ENCODE peak calls at places on chromosomes 12 and 14, in four cellular contexts. One of them, this sample, is unnamed.

GRCh38 chr12:122148657-122149056 is 25.4 kb downstream of the IL31 start:
- DNase-seq in cardiac muscle cell: no peak
- DNase-seq in mesenchymal stem cell: no peak
- DNase-seq in CD4-positive, alpha-beta T cell: no peak
- DNase-seq in this sample: no peak

GRCh38 chr14:32201196-32201815 is 539 bp upstream of the RNU6-7 start:
- DNase-seq in mesenchymal stem cell: peak; percentile 74
- DNase-seq in cardiac muscle cell: peak; percentile 95
- DNase-seq in CD4-positive, alpha-beta T cell: peak; percentile 53
- DNase-seq in this sample: no peak

GRCh38 chr12:29889737-29890136 is 106.0 kb upstream of the TMTC1 start:
- DNase-seq in CD4-positive, alpha-beta T cell: no peak
- DNase-seq in mesenchymal stem cell: peak; percentile 13
- DNase-seq in cardiac muscle cell: peak; percentile 64
- DNase-seq in this sample: peak; percentile 2

GRCh38 chr12:81170072-81170471 is 92.2 kb downstream of the ACSS3 start:
- DNase-seq in cardiac muscle cell: no peak
- DNase-seq in mesenchymal stem cell: peak; percentile 3
- DNase-seq in CD4-positive, alpha-beta T cell: no peak
- DNase-seq in this sample: no peak

GRCh38 chr14:64502476-64503183 is 1.0 kb downstream of the ZBTB25 start:
- DNase-seq in cardiac muscle cell: peak; percentile 24
- DNase-seq in mesenchymal stem cell: no peak
- DNase-seq in CD4-positive, alpha-beta T cell: peak; percentile 30
- DNase-seq in this sample: no peak

GRCh38 chr12:12529783-12530421 is 32.8 kb downstream of the DUSP16 start:
- DNase-seq in mesenchymal stem cell: no peak
- DNase-seq in cardiac muscle cell: no peak
- DNase-seq in CD4-positive, alpha-beta T cell: no peak
- DNase-seq in this sample: no peak

GRCh38 chr14:94867209-94867608 is 97.3 kb upstream of the GSC start:
- DNase-seq in CD4-positive, alpha-beta T cell: no peak
- DNase-seq in mesenchymal stem cell: no peak
- DNase-seq in cardiac muscle cell: no peak
- DNase-seq in this sample: no peak

GRCh38 chr14:30194769-30195168 is 267.1 kb upstream of the PRKD1 start:
- DNase-seq in CD4-positive, alpha-beta T cell: no peak
- DNase-seq in cardiac muscle cell: no peak
- DNase-seq in mesenchymal stem cell: peak; percentile 59
- DNase-seq in this sample: no peak

GRCh38 chr14:99261916-99262787 is 9.8 kb downstream of the BCL11B start:
- DNase-seq in CD4-positive, alpha-beta T cell: peak; percentile 97
- DNase-seq in mesenchymal stem cell: no peak
- DNase-seq in cardiac muscle cell: no peak
- DNase-seq in this sample: no peak

GRCh38 chr12:30045171-30045570 is 261.4 kb upstream of the TMTC1 start:
- DNase-seq in mesenchymal stem cell: no peak
- DNase-seq in CD4-positive, alpha-beta T cell: no peak
- DNase-seq in cardiac muscle cell: no peak
- DNase-seq in this sample: no peak

DNA sequence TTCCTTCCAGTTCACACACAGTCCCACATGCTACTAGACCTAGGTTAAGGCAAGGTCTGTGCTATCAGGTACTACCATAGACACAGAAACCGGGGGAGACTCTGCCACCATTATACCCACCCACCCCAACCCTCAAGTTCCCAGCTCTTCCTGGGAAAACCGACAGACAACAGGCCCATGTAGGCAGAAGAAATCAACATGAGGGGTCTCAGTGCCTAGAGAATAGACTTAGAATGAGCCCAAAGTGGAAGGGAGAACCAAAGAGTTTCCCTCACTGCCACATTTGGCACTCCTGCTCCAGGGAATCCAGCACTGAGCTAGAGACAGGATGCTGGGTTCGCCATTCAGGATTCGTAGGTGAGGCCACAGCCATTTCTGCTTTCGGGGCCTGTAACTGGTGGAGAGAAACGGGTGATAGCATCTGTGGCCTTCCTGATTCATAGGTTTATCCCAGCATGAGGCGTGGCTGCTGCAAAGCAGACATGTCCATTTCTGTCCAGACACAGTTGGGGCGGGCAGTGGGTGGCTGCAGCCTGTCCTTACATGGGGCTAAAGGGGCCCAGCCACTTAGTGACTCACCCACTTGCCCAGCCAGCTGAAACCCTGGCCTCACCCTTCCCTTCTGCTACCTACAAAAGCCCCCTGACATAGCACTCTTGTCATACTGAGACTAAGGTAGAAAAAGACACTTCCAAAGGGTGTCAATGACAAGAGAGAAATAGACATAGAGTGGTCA is 69.4 kb downstream of the IRF2BPL start:
- DNase-seq in CD4-positive, alpha-beta T cell: no peak
- DNase-seq in mesenchymal stem cell: peak; percentile 94
- DNase-seq in cardiac muscle cell: peak; percentile 74
- DNase-seq in this sample: peak; percentile 73
- H3K27ac ChIP-seq in CD4-positive, alpha-beta T cell: no peak overlapping the region
- H3K27ac ChIP-seq in mesenchymal stem cell: peak overlapping the region; percentile 99
- H3K27ac ChIP-seq in cardiac muscle cell: peak overlapping the region; percentile 92
- H3K27ac ChIP-seq in this sample: peak overlapping the region; percentile 96

DNA sequence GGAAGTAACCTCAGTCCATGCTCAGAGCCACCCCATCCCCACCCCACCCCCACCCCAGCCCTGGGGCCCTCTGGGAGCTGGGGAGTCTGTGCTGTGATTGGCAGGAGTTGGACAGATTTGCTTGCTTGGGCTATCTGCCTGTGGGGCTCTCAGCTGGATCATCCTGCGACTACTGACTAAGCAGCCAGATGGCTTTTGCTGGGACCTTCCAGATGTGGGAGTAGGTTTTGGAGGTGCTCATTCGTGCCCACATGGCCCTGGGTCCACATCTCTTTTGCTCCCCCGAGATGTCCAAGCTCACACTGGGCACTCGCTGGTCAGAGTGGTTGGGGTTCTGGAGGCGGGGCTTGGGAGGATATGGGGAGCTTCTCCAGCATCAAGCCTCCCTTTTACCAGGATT is 138.9 kb downstream of the TSPAN9 start:
- DNase-seq in mesenchymal stem cell: no peak
- DNase-seq in cardiac muscle cell: no peak
- DNase-seq in CD4-positive, alpha-beta T cell: no peak
- DNase-seq in this sample: no peak
- H3K27ac ChIP-seq in mesenchymal stem cell: no peak overlapping the region
- H3K27ac ChIP-seq in cardiac muscle cell: peak overlapping the region; percentile 80
- H3K27ac ChIP-seq in CD4-positive, alpha-beta T cell: no peak overlapping the region
- H3K27ac ChIP-seq in this sample: no peak overlapping the region

GRCh38 chr14:84927096-84927910 is 602.6 kb upstream of the FLRT2 start:
- DNase-seq in CD4-positive, alpha-beta T cell: no peak
- DNase-seq in cardiac muscle cell: no peak
- DNase-seq in mesenchymal stem cell: no peak
- DNase-seq in this sample: no peak
- H3K27ac ChIP-seq in CD4-positive, alpha-beta T cell: no peak overlapping the region
- H3K27ac ChIP-seq in cardiac muscle cell: no peak overlapping the region
- H3K27ac ChIP-seq in mesenchymal stem cell: no peak overlapping the region
- H3K27ac ChIP-seq in this sample: no peak overlapping the region

DNA sequence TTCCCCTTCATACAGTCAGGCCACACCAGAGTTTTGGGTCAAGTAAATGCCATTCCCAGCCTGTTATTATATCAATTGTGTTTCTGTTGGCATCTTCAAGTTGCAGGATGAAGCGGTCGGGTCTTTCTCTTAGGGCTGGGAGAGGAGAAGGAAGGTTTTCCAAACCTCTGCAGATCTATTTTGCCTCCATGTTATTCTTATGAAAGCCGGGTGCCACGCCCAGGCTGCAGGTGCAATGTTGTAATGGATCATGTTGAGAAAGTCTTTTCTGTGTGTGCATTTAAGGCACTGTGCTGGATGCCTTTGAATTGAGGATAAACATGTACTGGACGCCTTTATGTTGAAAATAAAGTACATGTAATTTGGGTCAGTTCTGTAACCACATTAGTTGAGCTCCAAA is 164.4 kb upstream of the HIF1A start:
- DNase-seq in CD4-positive, alpha-beta T cell: no peak
- DNase-seq in cardiac muscle cell: no peak
- DNase-seq in mesenchymal stem cell: no peak
- DNase-seq in this sample: no peak
- H3K27ac ChIP-seq in CD4-positive, alpha-beta T cell: no peak overlapping the region
- H3K27ac ChIP-seq in cardiac muscle cell: no peak overlapping the region
- H3K27ac ChIP-seq in mesenchymal stem cell: no peak overlapping the region
- H3K27ac ChIP-seq in this sample: peak overlapping the region; percentile 42